ENCODE peak calls at places on chromosomes 13 and 19, in five cellular contexts. One of them, this sample, is unnamed.

GRCh38 chr19:7460562-7460966 is 28.3 kb downstream of the PEX11G start:
- DNase-seq in GM12864: no peak
- DNase-seq in GM23248: no peak
- DNase-seq in T-helper 2 cell: no peak
- DNase-seq in activated CD4-positive, alpha-beta T cell treated with anti-CD3 and anti-CD28 coated beads, Interleukin-2, amount 50 U/mL, for 1 hour: no peak
- DNase-seq in this sample: no peak

GRCh38 chr19:45976180-45976579 is 2.5 kb upstream of the NOVA2 start:
- DNase-seq in T-helper 2 cell: no peak
- DNase-seq in activated CD4-positive, alpha-beta T cell treated with anti-CD3 and anti-CD28 coated beads, Interleukin-2, amount 50 U/mL, for 1 hour: no peak
- DNase-seq in GM12864: no peak
- DNase-seq in GM23248: peak; percentile 30
- DNase-seq in this sample: peak; percentile 67

GRCh38 chr19:17548145-17548544 is 7.3 kb upstream of the COLGALT1 start:
- DNase-seq in T-helper 2 cell: no peak
- DNase-seq in activated CD4-positive, alpha-beta T cell treated with anti-CD3 and anti-CD28 coated beads, Interleukin-2, amount 50 U/mL, for 1 hour: no peak
- DNase-seq in GM23248: no peak
- DNase-seq in GM12864: no peak
- DNase-seq in this sample: no peak

GRCh38 chr19:20472854-20473253 is 92.7 kb downstream of the ZNF737 start:
- DNase-seq in T-helper 2 cell: no peak
- DNase-seq in activated CD4-positive, alpha-beta T cell treated with anti-CD3 and anti-CD28 coated beads, Interleukin-2, amount 50 U/mL, for 1 hour: no peak
- DNase-seq in GM23248: peak; percentile 0
- DNase-seq in GM12864: no peak
- DNase-seq in this sample: no peak

GRCh38 chr13:23799945-23800344 is 89.3 kb downstream of the MIPEP start:
- DNase-seq in activated CD4-positive, alpha-beta T cell treated with anti-CD3 and anti-CD28 coated beads, Interleukin-2, amount 50 U/mL, for 1 hour: no peak
- DNase-seq in GM23248: no peak
- DNase-seq in GM12864: peak; percentile 85
- DNase-seq in T-helper 2 cell: peak; percentile 91
- DNase-seq in this sample: no peak

GRCh38 chr13:39119422-39119821 is 81.2 kb downstream of the NHLRC3 start:
- DNase-seq in GM12864: no peak
- DNase-seq in GM23248: no peak
- DNase-seq in activated CD4-positive, alpha-beta T cell treated with anti-CD3 and anti-CD28 coated beads, Interleukin-2, amount 50 U/mL, for 1 hour: no peak
- DNase-seq in T-helper 2 cell: no peak
- DNase-seq in this sample: no peak

GRCh38 chr19:47232422-47233211 is 1.6 kb upstream of the BBC3 start:
- DNase-seq in GM23248: peak; percentile 88
- DNase-seq in GM12864: no peak
- DNase-seq in activated CD4-positive, alpha-beta T cell treated with anti-CD3 and anti-CD28 coated beads, Interleukin-2, amount 50 U/mL, for 1 hour: no peak
- DNase-seq in T-helper 2 cell: peak; percentile 38
- DNase-seq in this sample: no peak

GRCh38 chr13:26967119-26968038 is 204.2 kb downstream of the USP12 start:
- DNase-seq in activated CD4-positive, alpha-beta T cell treated with anti-CD3 and anti-CD28 coated beads, Interleukin-2, amount 50 U/mL, for 1 hour: no peak
- DNase-seq in GM12864: no peak
- DNase-seq in GM23248: peak; percentile 40
- DNase-seq in T-helper 2 cell: no peak
- DNase-seq in this sample: no peak

GRCh38 chr19:33400856-33401682 is 27.6 kb downstream of the CEBPG start:
- DNase-seq in GM12864: no peak
- DNase-seq in T-helper 2 cell: no peak
- DNase-seq in activated CD4-positive, alpha-beta T cell treated with anti-CD3 and anti-CD28 coated beads, Interleukin-2, amount 50 U/mL, for 1 hour: no peak
- DNase-seq in GM23248: no peak
- DNase-seq in this sample: no peak

GRCh38 chr19:41341669-41342490 is 11.8 kb downstream of the TGFB1 start:
- DNase-seq in GM23248: no peak
- DNase-seq in T-helper 2 cell: peak; percentile 52
- DNase-seq in activated CD4-positive, alpha-beta T cell treated with anti-CD3 and anti-CD28 coated beads, Interleukin-2, amount 50 U/mL, for 1 hour: no peak
- DNase-seq in GM12864: no peak
- DNase-seq in this sample: no peak

GRCh38 chr19:11142528-11143171 is 12.9 kb downstream of the SPC24 start:
- DNase-seq in GM12864: no peak
- DNase-seq in GM23248: peak; percentile 94
- DNase-seq in activated CD4-positive, alpha-beta T cell treated with anti-CD3 and anti-CD28 coated beads, Interleukin-2, amount 50 U/mL, for 1 hour: no peak
- DNase-seq in T-helper 2 cell: no peak
- DNase-seq in this sample: peak; percentile 50

GRCh38 chr13:20908714-20909497 is 6.4 kb upstream of the XPO4 start:
- DNase-seq in T-helper 2 cell: no peak
- DNase-seq in GM23248: no peak
- DNase-seq in activated CD4-positive, alpha-beta T cell treated with anti-CD3 and anti-CD28 coated beads, Interleukin-2, amount 50 U/mL, for 1 hour: no peak
- DNase-seq in GM12864: no peak
- DNase-seq in this sample: no peak

GRCh38 chr19:18086590-18087138 is at the start of gene IL12RB1:
- DNase-seq in T-helper 2 cell: peak; percentile 89
- DNase-seq in activated CD4-positive, alpha-beta T cell treated with anti-CD3 and anti-CD28 coated beads, Interleukin-2, amount 50 U/mL, for 1 hour: peak; percentile 43
- DNase-seq in GM23248: no peak
- DNase-seq in GM12864: no peak
- DNase-seq in this sample: no peak

GRCh38 chr13:72109863-72110262 is 242.9 kb upstream of the DACH1 start:
- DNase-seq in GM12864: no peak
- DNase-seq in GM23248: no peak
- DNase-seq in T-helper 2 cell: no peak
- DNase-seq in activated CD4-positive, alpha-beta T cell treated with anti-CD3 and anti-CD28 coated beads, Interleukin-2, amount 50 U/mL, for 1 hour: no peak
- DNase-seq in this sample: no peak

GRCh38 chr19:55626350-55626749 is 2.0 kb upstream of the ZNF784 start:
- DNase-seq in activated CD4-positive, alpha-beta T cell treated with anti-CD3 and anti-CD28 coated beads, Interleukin-2, amount 50 U/mL, for 1 hour: peak; percentile 54
- DNase-seq in GM23248: no peak
- DNase-seq in GM12864: peak; percentile 58
- DNase-seq in T-helper 2 cell: peak; percentile 94
- DNase-seq in this sample: no peak

GRCh38 chr13:96473463-96474157 is 383.7 kb downstream of the HS6ST3 start:
- DNase-seq in GM12864: no peak
- DNase-seq in activated CD4-positive, alpha-beta T cell treated with anti-CD3 and anti-CD28 coated beads, Interleukin-2, amount 50 U/mL, for 1 hour: no peak
- DNase-seq in T-helper 2 cell: no peak
- DNase-seq in GM23248: no peak
- DNase-seq in this sample: no peak

GRCh38 chr19:29812080-29812880 is 489 bp downstream of the CCNE1 start:
- DNase-seq in GM12864: no peak
- DNase-seq in GM23248: peak; percentile 38
- DNase-seq in activated CD4-positive, alpha-beta T cell treated with anti-CD3 and anti-CD28 coated beads, Interleukin-2, amount 50 U/mL, for 1 hour: no peak
- DNase-seq in T-helper 2 cell: no peak
- DNase-seq in this sample: no peak

GRCh38 chr13:79631260-79631659 is 150.3 kb downstream of the NDFIP2 start:
- DNase-seq in activated CD4-positive, alpha-beta T cell treated with anti-CD3 and anti-CD28 coated beads, Interleukin-2, amount 50 U/mL, for 1 hour: no peak
- DNase-seq in GM12864: no peak
- DNase-seq in T-helper 2 cell: no peak
- DNase-seq in GM23248: peak; percentile 94
- DNase-seq in this sample: peak; percentile 53

GRCh38 chr13:37429976-37430375 is 168.6 kb downstream of the POSTN start:
- DNase-seq in GM12864: no peak
- DNase-seq in GM23248: peak; percentile 95
- DNase-seq in T-helper 2 cell: no peak
- DNase-seq in activated CD4-positive, alpha-beta T cell treated with anti-CD3 and anti-CD28 coated beads, Interleukin-2, amount 50 U/mL, for 1 hour: no peak
- DNase-seq in this sample: no peak

GRCh38 chr19:30310806-30311121 is 61.4 kb upstream of the ZNF536 start:
- DNase-seq in GM12864: no peak
- DNase-seq in GM23248: no peak
- DNase-seq in T-helper 2 cell: no peak
- DNase-seq in activated CD4-positive, alpha-beta T cell treated with anti-CD3 and anti-CD28 coated beads, Interleukin-2, amount 50 U/mL, for 1 hour: no peak
- DNase-seq in this sample: no peak

GRCh38 chr13:45674908-45675307 is 27.2 kb upstream of the CBY2 start:
- DNase-seq in GM23248: peak; percentile 68
- DNase-seq in T-helper 2 cell: no peak
- DNase-seq in activated CD4-positive, alpha-beta T cell treated with anti-CD3 and anti-CD28 coated beads, Interleukin-2, amount 50 U/mL, for 1 hour: no peak
- DNase-seq in GM12864: no peak
- DNase-seq in this sample: no peak

GRCh38 chr13:54241719-54242118 is 1213.1 kb downstream of the OLFM4 start:
- DNase-seq in T-helper 2 cell: no peak
- DNase-seq in GM12864: no peak
- DNase-seq in GM23248: no peak
- DNase-seq in activated CD4-positive, alpha-beta T cell treated with anti-CD3 and anti-CD28 coated beads, Interleukin-2, amount 50 U/mL, for 1 hour: no peak
- DNase-seq in this sample: peak; percentile 10

GRCh38 chr13:73325351-73326214 is 266.8 kb downstream of the KLF5 start:
- DNase-seq in T-helper 2 cell: no peak
- DNase-seq in activated CD4-positive, alpha-beta T cell treated with anti-CD3 and anti-CD28 coated beads, Interleukin-2, amount 50 U/mL, for 1 hour: no peak
- DNase-seq in GM12864: no peak
- DNase-seq in GM23248: no peak
- DNase-seq in this sample: no peak

GRCh38 chr19:42250666-42251531 is 4.0 kb downstream of the ERF start:
- DNase-seq in GM12864: no peak
- DNase-seq in T-helper 2 cell: no peak
- DNase-seq in GM23248: peak; percentile 86
- DNase-seq in activated CD4-positive, alpha-beta T cell treated with anti-CD3 and anti-CD28 coated beads, Interleukin-2, amount 50 U/mL, for 1 hour: no peak
- DNase-seq in this sample: no peak

GRCh38 chr13:112175162-112176075 is 108.5 kb downstream of the SOX1 start:
- DNase-seq in GM12864: no peak
- DNase-seq in activated CD4-positive, alpha-beta T cell treated with anti-CD3 and anti-CD28 coated beads, Interleukin-2, amount 50 U/mL, for 1 hour: no peak
- DNase-seq in GM23248: no peak
- DNase-seq in T-helper 2 cell: no peak
- DNase-seq in this sample: no peak

GRCh38 chr19:1063030-1063908 is 3.7 kb upstream of the ARHGAP45 start:
- DNase-seq in GM23248: peak; percentile 47
- DNase-seq in GM12864: peak; percentile 77
- DNase-seq in activated CD4-positive, alpha-beta T cell treated with anti-CD3 and anti-CD28 coated beads, Interleukin-2, amount 50 U/mL, for 1 hour: peak; percentile 69
- DNase-seq in T-helper 2 cell: peak; percentile 75
- DNase-seq in this sample: no peak

GRCh38 chr13:57633950-57634828 is 2.6 kb downstream of the PCDH17 start:
- DNase-seq in activated CD4-positive, alpha-beta T cell treated with anti-CD3 and anti-CD28 coated beads, Interleukin-2, amount 50 U/mL, for 1 hour: no peak
- DNase-seq in GM23248: no peak
- DNase-seq in T-helper 2 cell: peak; percentile 19
- DNase-seq in GM12864: no peak
- DNase-seq in this sample: no peak

GRCh38 chr19:1445932-1446712 is 3.8 kb upstream of the APC2 start:
- DNase-seq in activated CD4-positive, alpha-beta T cell treated with anti-CD3 and anti-CD28 coated beads, Interleukin-2, amount 50 U/mL, for 1 hour: no peak
- DNase-seq in T-helper 2 cell: no peak
- DNase-seq in GM23248: no peak
- DNase-seq in GM12864: no peak
- DNase-seq in this sample: peak; percentile 68

This sample was measured in cerebellar cortex.